ENCODE peak calls at places on chromosome 2, in nine cellular contexts. One of them, this sample, is unnamed.

GRCh38 chr2:216285641-216286156 is 86.6 kb downstream of the MARCHF4 start:
- DNase-seq in ascending aorta: no peak
- DNase-seq in H9: peak
- DNase-seq in GM12864: no peak
- DNase-seq in fibroblast of lung: no peak
- DNase-seq in stomach: no peak
- DNase-seq in chondrocyte: no peak
- DNase-seq in A549: no peak
- DNase-seq in MCF 10A: no peak
- DNase-seq in this sample: no peak

GRCh38 chr2:1183300-1183699 is 230.0 kb upstream of the TPO start:
- DNase-seq in ascending aorta: no peak
- DNase-seq in H9: no peak
- DNase-seq in GM12864: no peak
- DNase-seq in fibroblast of lung: no peak
- DNase-seq in stomach: no peak
- DNase-seq in chondrocyte: no peak
- DNase-seq in A549: no peak
- DNase-seq in MCF 10A: no peak
- DNase-seq in this sample: no peak

GRCh38 chr2:216066255-216066654 is 15.4 kb downstream of the PECR start:
- DNase-seq in ascending aorta: no peak
- DNase-seq in H9: no peak
- DNase-seq in GM12864: no peak
- DNase-seq in fibroblast of lung: peak
- DNase-seq in stomach: no peak
- DNase-seq in chondrocyte: no peak
- DNase-seq in A549: no peak
- DNase-seq in MCF 10A: no peak
- DNase-seq in this sample: no peak

GRCh38 chr2:12478151-12479041 is 238.3 kb upstream of the TRIB2 start:
- DNase-seq in ascending aorta: no peak
- DNase-seq in H9: no peak
- DNase-seq in GM12864: no peak
- DNase-seq in fibroblast of lung: peak
- DNase-seq in stomach: no peak
- DNase-seq in chondrocyte: no peak
- DNase-seq in A549: no peak
- DNase-seq in MCF 10A: no peak
- DNase-seq in this sample: no peak

GRCh38 chr2:241560883-241561474 is 2.4 kb downstream of the BOK start:
- DNase-seq in ascending aorta: no peak
- DNase-seq in H9: no peak
- DNase-seq in GM12864: no peak
- DNase-seq in fibroblast of lung: peak
- DNase-seq in stomach: peak
- DNase-seq in chondrocyte: peak
- DNase-seq in A549: no peak
- DNase-seq in MCF 10A: no peak
- DNase-seq in this sample: no peak

GRCh38 chr2:195561205-195562032 is 95.6 kb upstream of the SLC39A10 start:
- DNase-seq in ascending aorta: no peak
- DNase-seq in H9: no peak
- DNase-seq in GM12864: peak
- DNase-seq in fibroblast of lung: peak
- DNase-seq in stomach: no peak
- DNase-seq in chondrocyte: no peak
- DNase-seq in A549: peak
- DNase-seq in MCF 10A: peak
- DNase-seq in this sample: no peak

GRCh38 chr2:29066989-29067605 is 7.2 kb downstream of the PCARE start:
- DNase-seq in ascending aorta: no peak
- DNase-seq in H9: no peak
- DNase-seq in GM12864: no peak
- DNase-seq in fibroblast of lung: no peak
- DNase-seq in stomach: no peak
- DNase-seq in chondrocyte: no peak
- DNase-seq in A549: no peak
- DNase-seq in MCF 10A: peak
- DNase-seq in this sample: no peak

GRCh38 chr2:186382932-186383331 is 103.1 kb upstream of the ZC3H15 start:
- DNase-seq in ascending aorta: no peak
- DNase-seq in H9: no peak
- DNase-seq in GM12864: no peak
- DNase-seq in fibroblast of lung: no peak
- DNase-seq in stomach: no peak
- DNase-seq in chondrocyte: no peak
- DNase-seq in A549: no peak
- DNase-seq in MCF 10A: no peak
- DNase-seq in this sample: no peak

GRCh38 chr2:161415467-161416293 is 417 bp upstream of the TBR1 start:
- DNase-seq in ascending aorta: no peak
- DNase-seq in H9: no peak
- DNase-seq in GM12864: no peak
- DNase-seq in fibroblast of lung: no peak
- DNase-seq in stomach: no peak
- DNase-seq in chondrocyte: no peak
- DNase-seq in A549: no peak
- DNase-seq in MCF 10A: no peak
- DNase-seq in this sample: no peak

GRCh38 chr2:145228506-145228905 is 708.6 kb upstream of the ZEB2 start:
- DNase-seq in ascending aorta: no peak
- DNase-seq in H9: no peak
- DNase-seq in GM12864: no peak
- DNase-seq in fibroblast of lung: peak
- DNase-seq in stomach: no peak
- DNase-seq in chondrocyte: no peak
- DNase-seq in A549: no peak
- DNase-seq in MCF 10A: no peak
- DNase-seq in this sample: no peak

GRCh38 chr2:126496493-126496892 is 159.5 kb upstream of the GYPC start:
- DNase-seq in ascending aorta: no peak
- DNase-seq in H9: no peak
- DNase-seq in GM12864: peak
- DNase-seq in fibroblast of lung: no peak
- DNase-seq in stomach: no peak
- DNase-seq in chondrocyte: no peak
- DNase-seq in A549: no peak
- DNase-seq in MCF 10A: no peak
- DNase-seq in this sample: no peak

GRCh38 chr2:15889800-15890498 is 50.4 kb upstream of the MYCN start:
- DNase-seq in ascending aorta: no peak
- DNase-seq in H9: no peak
- DNase-seq in GM12864: no peak
- DNase-seq in fibroblast of lung: no peak
- DNase-seq in stomach: no peak
- DNase-seq in chondrocyte: no peak
- DNase-seq in A549: no peak
- DNase-seq in MCF 10A: no peak
- DNase-seq in this sample: no peak

GRCh38 chr2:31205613-31206012 is 11.7 kb downstream of the CAPN14 start:
- DNase-seq in ascending aorta: no peak
- DNase-seq in H9: no peak
- DNase-seq in GM12864: no peak
- DNase-seq in fibroblast of lung: no peak
- DNase-seq in stomach: no peak
- DNase-seq in chondrocyte: no peak
- DNase-seq in A549: no peak
- DNase-seq in MCF 10A: no peak
- DNase-seq in this sample: no peak

GRCh38 chr2:177460973-177461585 is 68.5 kb downstream of the AGPS start:
- DNase-seq in ascending aorta: no peak
- DNase-seq in H9: no peak
- DNase-seq in GM12864: no peak
- DNase-seq in fibroblast of lung: no peak
- DNase-seq in stomach: no peak
- DNase-seq in chondrocyte: no peak
- DNase-seq in A549: no peak
- DNase-seq in MCF 10A: no peak
- DNase-seq in this sample: no peak

GRCh38 chr2:44715671-44716077 is 225.8 kb upstream of the SIX3 start:
- DNase-seq in ascending aorta: no peak
- DNase-seq in H9: peak
- DNase-seq in GM12864: no peak
- DNase-seq in fibroblast of lung: peak
- DNase-seq in stomach: no peak
- DNase-seq in chondrocyte: no peak
- DNase-seq in A549: peak
- DNase-seq in MCF 10A: peak
- DNase-seq in this sample: peak
- TF ChIP-seq CTCF in ascending aorta: no peak
- TF ChIP-seq CTCF in H9: peak
- TF ChIP-seq CTCF in GM12864: no peak
- TF ChIP-seq CTCF in fibroblast of lung: peak
- TF ChIP-seq CTCF in stomach: no peak
- TF ChIP-seq CTCF in chondrocyte: peak
- TF ChIP-seq CTCF in A549: peak
- TF ChIP-seq CTCF in MCF 10A: peak
- TF ChIP-seq CTCF in this sample: peak

GRCh38 chr2:8986327-8986976 is 17.0 kb downstream of the MBOAT2 start:
- DNase-seq in ascending aorta: no peak
- DNase-seq in H9: peak
- DNase-seq in GM12864: no peak
- DNase-seq in fibroblast of lung: no peak
- DNase-seq in stomach: no peak
- DNase-seq in chondrocyte: no peak
- DNase-seq in A549: no peak
- DNase-seq in MCF 10A: no peak
- DNase-seq in this sample: no peak
- TF ChIP-seq CTCF in ascending aorta: no peak
- TF ChIP-seq CTCF in H9: peak
- TF ChIP-seq CTCF in GM12864: peak
- TF ChIP-seq CTCF in fibroblast of lung: no peak
- TF ChIP-seq CTCF in stomach: no peak
- TF ChIP-seq CTCF in chondrocyte: peak
- TF ChIP-seq CTCF in A549: peak
- TF ChIP-seq CTCF in MCF 10A: no peak
- TF ChIP-seq CTCF in this sample: peak

GRCh38 chr2:86430368-86430767 is 10.8 kb upstream of the KDM3A start:
- DNase-seq in ascending aorta: no peak
- DNase-seq in H9: no peak
- DNase-seq in GM12864: no peak
- DNase-seq in fibroblast of lung: no peak
- DNase-seq in stomach: no peak
- DNase-seq in chondrocyte: no peak
- DNase-seq in A549: no peak
- DNase-seq in MCF 10A: no peak
- DNase-seq in this sample: no peak

GRCh38 chr2:86435531-86435930 is 5.6 kb upstream of the KDM3A start:
- DNase-seq in ascending aorta: no peak
- DNase-seq in H9: no peak
- DNase-seq in GM12864: no peak
- DNase-seq in fibroblast of lung: no peak
- DNase-seq in stomach: no peak
- DNase-seq in chondrocyte: no peak
- DNase-seq in A549: no peak
- DNase-seq in MCF 10A: no peak
- DNase-seq in this sample: no peak

GRCh38 chr2:86434290-86434689 is 6.9 kb upstream of the KDM3A start:
- DNase-seq in ascending aorta: no peak
- DNase-seq in H9: no peak
- DNase-seq in GM12864: no peak
- DNase-seq in fibroblast of lung: no peak
- DNase-seq in stomach: no peak
- DNase-seq in chondrocyte: no peak
- DNase-seq in A549: no peak
- DNase-seq in MCF 10A: no peak
- DNase-seq in this sample: no peak

GRCh38 chr2:86436328-86436727 is 4.8 kb upstream of the KDM3A start:
- DNase-seq in ascending aorta: no peak
- DNase-seq in H9: no peak
- DNase-seq in GM12864: no peak
- DNase-seq in fibroblast of lung: no peak
- DNase-seq in stomach: no peak
- DNase-seq in chondrocyte: no peak
- DNase-seq in A549: no peak
- DNase-seq in MCF 10A: no peak
- DNase-seq in this sample: no peak

DNA sequence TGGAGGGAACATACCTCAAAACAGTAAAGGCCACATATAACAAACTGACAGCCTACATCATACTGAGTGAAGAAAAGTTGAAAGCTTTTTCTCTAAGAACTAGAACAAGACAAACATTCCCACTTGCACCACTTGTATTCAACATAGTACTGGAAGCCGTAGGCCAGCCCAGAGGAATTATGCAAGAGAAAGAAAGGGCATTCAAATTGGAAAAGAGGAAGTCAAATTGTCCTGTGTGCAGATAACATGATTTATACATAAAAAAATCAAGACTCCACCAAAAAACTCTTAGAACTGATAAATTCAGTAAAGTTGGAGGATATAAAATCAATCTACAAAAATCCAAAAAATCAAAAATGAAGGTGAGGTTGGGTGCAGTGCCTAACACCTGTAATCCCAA is 8.0 kb upstream of the KDM3A start:
- DNase-seq in ascending aorta: no peak
- DNase-seq in H9: no peak
- DNase-seq in GM12864: no peak
- DNase-seq in fibroblast of lung: no peak
- DNase-seq in stomach: no peak
- DNase-seq in chondrocyte: no peak
- DNase-seq in A549: no peak
- DNase-seq in MCF 10A: no peak
- DNase-seq in this sample: no peak
- TF ChIP-seq CTCF in ascending aorta: no peak
- TF ChIP-seq CTCF in H9: no peak
- TF ChIP-seq CTCF in GM12864: no peak
- TF ChIP-seq CTCF in fibroblast of lung: no peak
- TF ChIP-seq CTCF in stomach: no peak
- TF ChIP-seq CTCF in chondrocyte: no peak
- TF ChIP-seq CTCF in A549: no peak
- TF ChIP-seq CTCF in MCF 10A: no peak
- TF ChIP-seq CTCF in this sample: no peak

GRCh38 chr2:60157283-60157682 is 396.2 kb downstream of the BCL11A start:
- DNase-seq in ascending aorta: no peak
- DNase-seq in H9: no peak
- DNase-seq in GM12864: no peak
- DNase-seq in fibroblast of lung: no peak
- DNase-seq in stomach: no peak
- DNase-seq in chondrocyte: no peak
- DNase-seq in A549: no peak
- DNase-seq in MCF 10A: no peak
- DNase-seq in this sample: no peak

GRCh38 chr2:60149151-60149550 is 404.3 kb downstream of the BCL11A start:
- DNase-seq in ascending aorta: no peak
- DNase-seq in H9: no peak
- DNase-seq in GM12864: no peak
- DNase-seq in fibroblast of lung: no peak
- DNase-seq in stomach: no peak
- DNase-seq in chondrocyte: no peak
- DNase-seq in A549: no peak
- DNase-seq in MCF 10A: no peak
- DNase-seq in this sample: no peak

GRCh38 chr2:60158262-60158661 is 395.2 kb downstream of the BCL11A start:
- DNase-seq in ascending aorta: no peak
- DNase-seq in H9: no peak
- DNase-seq in GM12864: peak
- DNase-seq in fibroblast of lung: no peak
- DNase-seq in stomach: no peak
- DNase-seq in chondrocyte: no peak
- DNase-seq in A549: no peak
- DNase-seq in MCF 10A: no peak
- DNase-seq in this sample: no peak

GRCh38 chr2:60148717-60149116 is 404.7 kb downstream of the BCL11A start:
- DNase-seq in ascending aorta: no peak
- DNase-seq in H9: no peak
- DNase-seq in GM12864: no peak
- DNase-seq in fibroblast of lung: no peak
- DNase-seq in stomach: no peak
- DNase-seq in chondrocyte: no peak
- DNase-seq in A549: no peak
- DNase-seq in MCF 10A: no peak
- DNase-seq in this sample: no peak

GRCh38 chr2:60152226-60152833 is 401.1 kb downstream of the BCL11A start:
- DNase-seq in ascending aorta: no peak
- DNase-seq in H9: no peak
- DNase-seq in GM12864: no peak
- DNase-seq in fibroblast of lung: peak
- DNase-seq in stomach: no peak
- DNase-seq in chondrocyte: no peak
- DNase-seq in A549: peak
- DNase-seq in MCF 10A: peak
- DNase-seq in this sample: no peak
- TF ChIP-seq CTCF in ascending aorta: no peak
- TF ChIP-seq CTCF in H9: peak
- TF ChIP-seq CTCF in GM12864: peak
- TF ChIP-seq CTCF in fibroblast of lung: peak
- TF ChIP-seq CTCF in stomach: no peak
- TF ChIP-seq CTCF in chondrocyte: peak
- TF ChIP-seq CTCF in A549: peak
- TF ChIP-seq CTCF in MCF 10A: peak
- TF ChIP-seq CTCF in this sample: peak